ENCODE peak calls at places on chromosome 1, in five cellular contexts. F is stimulated activated CD4-positive, alpha-beta T cell treated with anti-CD3 and anti-CD28 coated beads, TNF-alpha, amount 100 ng/mL, for 1 hour; K is NCI-H1694; O is COR-L47; E is neuronal stem cell. D is an unnamed sample.

GRCh38 chr1:28666806-28667205 is 1.8 kb upstream of the GMEB1 start:
- DNase-seq in F (no peak), K (no peak), O (no peak), E (no peak), D (no peak)

GRCh38 chr1:50976890-50977574 is 7.0 kb downstream of the CDKN2C start:
- DNase-seq in F (no peak), K (peak), O (peak), E (no peak), D (no peak)

GRCh38 chr1:54485417-54485816 is 62.6 kb upstream of the ACOT11 start:
- DNase-seq in F (no peak), K (peak), O (no peak), E (no peak), D (no peak)

GRCh38 chr1:29503441-29503840 is 267.1 kb downstream of the PTPRU start:
- DNase-seq in F (no peak), K (peak), O (peak), E (no peak), D (no peak)

GRCh38 chr1:75124510-75124909 is 9.7 kb upstream of the LHX8 start:
- DNase-seq in F (no peak), K (no peak), O (no peak), E (no peak), D (no peak)

GRCh38 chr1:100050139-100050538 is 80.3 kb downstream of the SLC35A3 start:
- DNase-seq in F (no peak), K (no peak), O (no peak), E (no peak), D (no peak)

GRCh38 chr1:42730988-42731387 is 9.0 kb downstream of the CLDN19 start:
- DNase-seq in F (peak), K (no peak), O (peak), E (no peak), D (no peak)

GRCh38 chr1:94237291-94238226 is at the start of gene ARHGAP29:
- DNase-seq in F (peak), K (peak), O (peak), E (peak), D (peak)

GRCh38 chr1:166090244-166090643 is 76.6 kb downstream of the FAM78B start:
- DNase-seq in F (no peak), K (no peak), O (no peak), E (no peak), D (no peak)

GRCh38 chr1:174975764-174976163 is 24.0 kb upstream of the CACYBP start:
- DNase-seq in F (no peak), K (no peak), O (no peak), E (no peak), D (no peak)

GRCh38 chr1:10387611-10388386 is 11.1 kb upstream of the PGD start:
- DNase-seq in F (no peak), K (no peak), O (no peak), E (no peak), D (peak)

GRCh38 chr1:1058921-1059493 is 15.1 kb downstream of the RNF223 start:
- DNase-seq in F (no peak), K (no peak), O (no peak), E (no peak), D (no peak)

GRCh38 chr1:38923607-38924006 is 18.0 kb downstream of the RHBDL2 start:
- DNase-seq in F (no peak), K (no peak), O (no peak), E (no peak), D (no peak)

GRCh38 chr1:220748091-220748934 is at the start of gene MTARC2:
- DNase-seq in F (no peak), K (no peak), O (peak), E (peak), D (peak)

GRCh38 chr1:17757426-17757825 is 2.3 kb downstream of the ACTL8 start:
- DNase-seq in F (no peak), K (no peak), O (no peak), E (no peak), D (no peak)

GRCh38 chr1:176897350-176898236 is 266.9 kb downstream of the ASTN1 start:
- DNase-seq in F (peak), K (peak), O (peak), E (peak), D (peak)

GRCh38 chr1:174996474-174996873 is 3.3 kb upstream of the CACYBP start:
- DNase-seq in F (no peak), K (no peak), O (no peak), E (no peak), D (no peak)

GRCh38 chr1:214224605-214225354 is 56.2 kb upstream of the SMYD2 start:
- DNase-seq in F (no peak), K (no peak), O (no peak), E (no peak), D (peak)

GRCh38 chr1:39995973-39996393 is 41.0 kb downstream of the MFSD2A start:
- DNase-seq in F (no peak), K (no peak), O (peak), E (no peak), D (no peak)

GRCh38 chr1:24966121-24966723 is 36.1 kb upstream of the RUNX3 start:
- DNase-seq in F (no peak), K (no peak), O (no peak), E (no peak), D (no peak)

GRCh38 chr1:29684141-29684540 is 447.8 kb downstream of the PTPRU start:
- DNase-seq in F (no peak), K (no peak), O (no peak), E (no peak), D (no peak)

GRCh38 chr1:222794656-222795474 is 20.0 kb upstream of the DISP1 start:
- DNase-seq in F (no peak), K (no peak), O (peak), E (no peak), D (no peak)

D was measured in cardiac muscle cell.